ENCODE peak calls at places on chromosomes 12 and 14, in ten cellular contexts. W is adrenal gland; F is upper lobe of right lung; G is right cardiac atrium; Q is neuronal stem cell; D is CD4-positive, CD25-positive, alpha-beta regulatory T cell; E is ovary; C is H1; J is heart right ventricle; M is GM23338. X is an unnamed sample.

GRCh38 chr14:104215706-104216334 is 77.4 kb downstream of the KIF26A start:
- DNase-seq in W (no peak), F (no peak), G (peak), Q (no peak), D (no peak), E (no peak), C (no peak), J (peak), M (no peak), X (no peak)

GRCh38 chr14:68547305-68548193 is 245.3 kb downstream of the ZFP36L1 start:
- DNase-seq in W (peak), F (no peak), G (peak), Q (no peak), D (no peak), E (peak), C (peak), J (no peak), M (no peak), X (peak)

GRCh38 chr12:43501705-43502104 is 50.3 kb downstream of the ADAMTS20 start:
- DNase-seq in W (no peak), F (no peak), G (no peak), Q (no peak), D (peak), E (no peak), C (no peak), J (no peak), M (peak), X (no peak)

GRCh38 chr12:122895757-122896636 is at the start of gene VPS37B:
- DNase-seq in W (peak), F (peak), G (peak), Q (peak), D (peak), E (peak), C (peak), J (peak), M (peak), X (no peak)

GRCh38 chr12:48442191-48442828 is 30.0 kb upstream of the ANP32D start:
- DNase-seq in W (no peak), F (no peak), G (no peak), Q (no peak), D (no peak), E (no peak), C (no peak), J (no peak), M (peak), X (no peak)

GRCh38 chr12:110561471-110562201 is 21.5 kb downstream of the PPTC7 start:
- DNase-seq in W (no peak), F (no peak), G (no peak), Q (no peak), D (no peak), E (no peak), C (no peak), J (no peak), M (no peak), X (no peak)

GRCh38 chr12:6020930-6021329 is 75.9 kb upstream of the ANO2 start:
- DNase-seq in W (no peak), F (no peak), G (no peak), Q (no peak), D (no peak), E (no peak), C (no peak), J (no peak), M (no peak), X (no peak)

GRCh38 chr12:2541805-2542204 is 253.0 kb upstream of the FKBP4 start:
- DNase-seq in W (no peak), F (peak), G (no peak), Q (no peak), D (no peak), E (no peak), C (no peak), J (no peak), M (no peak), X (no peak)

GRCh38 chr12:118098911-118099671 is 4.7 kb downstream of the VSIG10 start:
- DNase-seq in W (no peak), F (no peak), G (no peak), Q (no peak), D (no peak), E (no peak), C (no peak), J (no peak), M (no peak), X (no peak)

GRCh38 chr14:56594428-56594827 is 14.8 kb downstream of the TMEM260 start:
- DNase-seq in W (no peak), F (no peak), G (no peak), Q (no peak), D (no peak), E (no peak), C (no peak), J (no peak), M (no peak), X (no peak)

GRCh38 chr12:92756905-92757598 is 54.3 kb downstream of the PLEKHG7 start:
- DNase-seq in W (no peak), F (no peak), G (no peak), Q (no peak), D (no peak), E (no peak), C (no peak), J (no peak), M (no peak), X (no peak)

GRCh38 chr14:77071938-77072388 is 26.1 kb upstream of the CIPC start:
- DNase-seq in W (no peak), F (peak), G (no peak), Q (no peak), D (no peak), E (no peak), C (no peak), J (no peak), M (no peak), X (peak)

GRCh38 chr12:56387152-56387551 is 24.5 kb upstream of the APOF start:
- DNase-seq in W (no peak), F (no peak), G (no peak), Q (no peak), D (no peak), E (no peak), C (no peak), J (no peak), M (peak), X (no peak)

GRCh38 chr14:28671425-28671824 is 95.2 kb upstream of the FOXG1 start:
- DNase-seq in W (no peak), F (no peak), G (no peak), Q (no peak), D (no peak), E (no peak), C (no peak), J (no peak), M (no peak), X (no peak)

GRCh38 chr12:45416161-45416560 is 200.3 kb downstream of the ANO6 start:
- DNase-seq in W (no peak), F (no peak), G (no peak), Q (no peak), D (no peak), E (no peak), C (no peak), J (no peak), M (no peak), X (no peak)

GRCh38 chr14:53609009-53609408 is 347.6 kb downstream of the BMP4 start:
- DNase-seq in W (no peak), F (no peak), G (no peak), Q (no peak), D (no peak), E (no peak), C (no peak), J (no peak), M (no peak), X (no peak)

GRCh38 chr14:24232645-24233537 is at the start of gene GMPR2:
- DNase-seq in W (peak), F (no peak), G (no peak), Q (no peak), D (peak), E (no peak), C (no peak), J (no peak), M (peak), X (no peak)

GRCh38 chr12:107379852-107380567 is 286.7 kb upstream of the CRY1 start:
- DNase-seq in W (no peak), F (no peak), G (no peak), Q (no peak), D (no peak), E (no peak), C (no peak), J (no peak), M (no peak), X (peak)

GRCh38 chr12:112303004-112303403 is 79.2 kb downstream of the HECTD4 start:
- DNase-seq in W (no peak), F (no peak), G (no peak), Q (no peak), D (peak), E (no peak), C (no peak), J (no peak), M (no peak), X (peak)

GRCh38 chr12:108634225-108634795 is 616 bp upstream of the SELPLG start:
- DNase-seq in W (no peak), F (no peak), G (no peak), Q (no peak), D (peak), E (no peak), C (no peak), J (no peak), M (no peak), X (no peak)

GRCh38 chr12:62772556-62772955 is 162.4 kb downstream of the PPM1H start:
- DNase-seq in W (no peak), F (no peak), G (no peak), Q (no peak), D (no peak), E (no peak), C (no peak), J (no peak), M (no peak), X (no peak)

GRCh38 chr14:94412671-94413638 is 24.6 kb upstream of the SERPINA1 start:
- DNase-seq in W (no peak), F (no peak), G (no peak), Q (no peak), D (no peak), E (no peak), C (no peak), J (no peak), M (peak), X (no peak)

GRCh38 chr14:91041450-91041849 is 19.0 kb downstream of the RPS6KA5 start:
- DNase-seq in W (no peak), F (no peak), G (no peak), Q (no peak), D (no peak), E (no peak), C (no peak), J (no peak), M (no peak), X (no peak)

GRCh38 chr14:101812071-101812470 is 50.6 kb downstream of the PPP2R5C start:
- DNase-seq in W (no peak), F (no peak), G (no peak), Q (no peak), D (no peak), E (no peak), C (no peak), J (peak), M (peak), X (no peak)

GRCh38 chr14:79011920-79012204 is 841.7 kb downstream of the NRXN3 start:
- DNase-seq in W (no peak), F (no peak), G (no peak), Q (no peak), D (no peak), E (no peak), C (no peak), J (no peak), M (no peak), X (no peak)

GRCh38 chr12:41514907-41515306 is 326.8 kb downstream of the PDZRN4 start:
- DNase-seq in W (no peak), F (no peak), G (no peak), Q (no peak), D (no peak), E (no peak), C (no peak), J (no peak), M (peak), X (no peak)

GRCh38 chr12:52496590-52497071 is 3.6 kb upstream of the KRT6A start:
- DNase-seq in W (no peak), F (no peak), G (no peak), Q (peak), D (no peak), E (no peak), C (no peak), J (no peak), M (peak), X (no peak)

GRCh38 chr12:107668320-107668719 is 17.3 kb upstream of the PWP1 start:
- DNase-seq in W (no peak), F (no peak), G (no peak), Q (no peak), D (no peak), E (no peak), C (no peak), J (no peak), M (no peak), X (no peak)

GRCh38 chr12:96235497-96235826 is 41.3 kb downstream of the ELK3 start:
- DNase-seq in W (peak), F (no peak), G (no peak), Q (no peak), D (no peak), E (no peak), C (no peak), J (no peak), M (no peak), X (no peak)
- H3K27ac ChIP-seq in W (peak), F (peak), G (peak), Q (no peak), D (no peak), E (no peak), C (no peak), J (peak), M (no peak), X (no peak)

GRCh38 chr12:50240096-50240791 is 43.1 kb downstream of the LIMA1 start:
- DNase-seq in W (no peak), F (no peak), G (no peak), Q (no peak), D (no peak), E (no peak), C (no peak), J (no peak), M (no peak), X (no peak)
- H3K27ac ChIP-seq in W (peak), F (peak), G (no peak), Q (no peak), D (no peak), E (no peak), C (no peak), J (no peak), M (no peak), X (no peak)

GRCh38 chr12:132452596-132453350 is 37.2 kb upstream of the FBRSL1 start:
- DNase-seq in W (no peak), F (no peak), G (peak), Q (no peak), D (no peak), E (no peak), C (no peak), J (no peak), M (no peak), X (no peak)
- H3K27ac ChIP-seq in W (no peak), F (no peak), G (no peak), Q (no peak), D (no peak), E (no peak), C (no peak), J (no peak), M (no peak), X (no peak)

GRCh38 chr14:65850429-65851145 is 438.1 kb downstream of the FUT8 start:
- DNase-seq in W (no peak), F (no peak), G (no peak), Q (no peak), D (peak), E (no peak), C (no peak), J (no peak), M (no peak), X (no peak)

GRCh38 chr14:65849096-65849495 is 436.6 kb downstream of the FUT8 start:
- DNase-seq in W (no peak), F (no peak), G (no peak), Q (no peak), D (no peak), E (no peak), C (no peak), J (no peak), M (no peak), X (no peak)

GRCh38 chr14:65849558-65849957 is 437.0 kb downstream of the FUT8 start:
- DNase-seq in W (no peak), F (no peak), G (no peak), Q (peak), D (no peak), E (no peak), C (no peak), J (no peak), M (no peak), X (no peak)

GRCh38 chr14:65847065-65847847 is 434.7 kb downstream of the FUT8 start:
- DNase-seq in W (peak), F (no peak), G (no peak), Q (no peak), D (peak), E (no peak), C (no peak), J (no peak), M (no peak), X (no peak)

DNA sequence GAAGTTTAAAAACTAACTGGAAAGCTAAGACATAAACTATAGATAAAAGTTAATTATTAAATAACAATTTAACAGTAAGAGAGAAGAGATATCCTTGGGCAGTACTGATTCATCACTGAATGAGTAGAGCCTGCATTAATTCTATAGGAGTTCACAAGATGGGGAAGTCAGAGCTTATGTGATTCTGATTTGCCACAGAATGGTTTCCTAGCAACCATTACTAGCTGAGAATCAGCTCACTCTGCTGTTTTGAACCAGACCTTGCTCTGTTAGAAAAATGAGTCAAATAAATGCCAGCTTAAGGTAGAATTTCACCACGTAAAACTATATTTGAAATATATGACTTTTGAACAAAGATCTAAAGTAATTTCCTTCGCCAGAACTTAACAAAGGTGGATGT is 433.9 kb downstream of the FUT8 start:
- DNase-seq in W (no peak), F (no peak), G (no peak), Q (no peak), D (peak), E (no peak), C (no peak), J (no peak), M (peak), X (no peak)
- H3K27ac ChIP-seq in W (no peak), F (no peak), G (no peak), Q (no peak), D (peak), E (no peak), C (no peak), J (no peak), M (no peak), X (no peak)

GRCh38 chr12:116375278-116375842 is 97.9 kb upstream of the MED13L start:
- DNase-seq in W (no peak), F (peak), G (no peak), Q (no peak), D (no peak), E (no peak), C (no peak), J (no peak), M (no peak), X (no peak)

GRCh38 chr12:116380066-116380465 is 102.6 kb upstream of the MED13L start:
- DNase-seq in W (no peak), F (no peak), G (no peak), Q (no peak), D (no peak), E (no peak), C (no peak), J (no peak), M (no peak), X (no peak)

GRCh38 chr12:116378002-116378401 is 100.5 kb upstream of the MED13L start:
- DNase-seq in W (no peak), F (no peak), G (no peak), Q (no peak), D (no peak), E (no peak), C (no peak), J (no peak), M (no peak), X (no peak)

GRCh38 chr12:116376354-116377193 is 99.1 kb upstream of the MED13L start:
- DNase-seq in W (no peak), F (no peak), G (no peak), Q (no peak), D (no peak), E (no peak), C (no peak), J (no peak), M (no peak), X (no peak)

GRCh38 chr12:116377194-116377735 is 99.8 kb upstream of the MED13L start:
- DNase-seq in W (no peak), F (no peak), G (no peak), Q (no peak), D (no peak), E (no peak), C (no peak), J (no peak), M (no peak), X (no peak)
- H3K27ac ChIP-seq in W (no peak), F (no peak), G (no peak), Q (no peak), D (no peak), E (no peak), C (no peak), J (no peak), M (no peak), X (no peak)

GRCh38 chr12:22202847-22203246 is 131.7 kb downstream of the ST8SIA1 start:
- DNase-seq in W (no peak), F (no peak), G (no peak), Q (no peak), D (no peak), E (no peak), C (no peak), J (no peak), M (no peak), X (no peak)

GRCh38 chr12:22206111-22206728 is 128.3 kb downstream of the ST8SIA1 start:
- DNase-seq in W (no peak), F (no peak), G (no peak), Q (no peak), D (no peak), E (no peak), C (no peak), J (no peak), M (no peak), X (no peak)

GRCh38 chr12:22201101-22201500 is 133.4 kb downstream of the ST8SIA1 start:
- DNase-seq in W (no peak), F (no peak), G (no peak), Q (no peak), D (no peak), E (no peak), C (no peak), J (no peak), M (no peak), X (no peak)
- H3K27ac ChIP-seq in W (no peak), F (no peak), G (no peak), Q (no peak), D (no peak), E (no peak), C (no peak), J (no peak), M (no peak), X (no peak)

GRCh38 chr12:80778005-80778541 is 61.4 kb downstream of the MYF5 start:
- DNase-seq in W (peak), F (no peak), G (peak), Q (no peak), D (peak), E (no peak), C (no peak), J (no peak), M (no peak), X (peak)
- H3K27ac ChIP-seq in W (peak), F (peak), G (peak), Q (no peak), D (no peak), E (no peak), C (no peak), J (peak), M (no peak), X (peak)

GRCh38 chr14:32083315-32083624 is 6.2 kb downstream of the ARHGAP5 start:
- DNase-seq in W (no peak), F (no peak), G (no peak), Q (no peak), D (no peak), E (no peak), C (no peak), J (no peak), M (no peak), X (no peak)
- H3K27ac ChIP-seq in W (no peak), F (no peak), G (no peak), Q (no peak), D (no peak), E (no peak), C (no peak), J (no peak), M (no peak), X (no peak)